ENCODE peak calls at places on chromosome 19, in nine cellular contexts. Y is uterus; M is GM13977; L is H9; H is CD8-positive, alpha-beta T cell; A is fibroblast of lung; T is MCF 10A; U is GM12865; N is suprapubic skin. S is an unnamed sample.

GRCh38 chr19:16366433-16367268 is 42.0 kb downstream of the KLF2 start:
- DNase-seq in A (no peak), M (peak; percentile 78), L (no peak), Y (no peak), H (peak; percentile 66), N (no peak), U (peak; percentile 92), T (no peak), S (no peak)

GRCh38 chr19:2337329-2337707 is 8.8 kb downstream of the SPPL2B start:
- DNase-seq in N (no peak), L (peak; percentile 79), M (no peak), Y (peak; percentile 41), A (peak; percentile 59), T (no peak), U (no peak), H (no peak), S (no peak)

GRCh38 chr19:13149628-13150186 is 468 bp downstream of the STX10 start:
- DNase-seq in H (peak; percentile 36), M (no peak), N (peak; percentile 78), A (peak; percentile 58), Y (peak; percentile 43), T (peak; percentile 48), U (peak; percentile 55), L (peak; percentile 61), S (no peak)

GRCh38 chr19:14632286-14632685 is 42.4 kb downstream of the ADGRE3 start:
- DNase-seq in M (peak; percentile 42), L (peak; percentile 68), U (peak; percentile 58), Y (no peak), N (no peak), T (peak; percentile 56), A (no peak), H (no peak), S (peak; percentile 8)

GRCh38 chr19:44356383-44357111 is at the start of gene ZNF112:
- DNase-seq in A (peak; percentile 93), N (peak; percentile 88), U (peak; percentile 33), Y (peak; percentile 89), M (no peak), L (peak; percentile 96), T (peak; percentile 97), H (peak; percentile 17), S (peak; percentile 94)

GRCh38 chr19:48634036-48634342 is 3.2 kb downstream of the DBP start:
- DNase-seq in A (no peak), L (no peak), M (no peak), N (no peak), Y (no peak), T (no peak), H (no peak), U (no peak), S (no peak)

GRCh38 chr19:54312436-54313362 is at the start of gene LILRA5:
- DNase-seq in M (no peak), T (no peak), A (no peak), U (no peak), L (no peak), N (no peak), H (no peak), Y (no peak), S (no peak)

GRCh38 chr19:38224014-38224862 is at the start of gene DPF1:
- DNase-seq in Y (no peak), M (peak; percentile 98), A (peak; percentile 69), T (peak; percentile 74), H (peak; percentile 41), N (no peak), U (peak; percentile 86), L (peak; percentile 90), S (peak; percentile 93)

GRCh38 chr19:4852484-4852883 is 15.0 kb downstream of the PLIN3 start:
- DNase-seq in A (no peak), U (no peak), Y (no peak), H (no peak), N (no peak), T (no peak), M (no peak), L (no peak), S (no peak)

GRCh38 chr19:4847190-4847973 is 15.9 kb upstream of the TICAM1 start:
- DNase-seq in L (no peak), Y (no peak), M (no peak), H (no peak), T (no peak), A (no peak), N (no peak), U (no peak), S (no peak)

GRCh38 chr19:4844348-4845179 is 13.1 kb upstream of the TICAM1 start:
- DNase-seq in L (no peak), H (no peak), U (no peak), N (peak; percentile 74), M (no peak), Y (peak; percentile 32), A (no peak), T (no peak), S (no peak)

GRCh38 chr19:4851551-4852290 is 15.7 kb downstream of the PLIN3 start:
- DNase-seq in L (peak; percentile 89), Y (peak; percentile 72), H (peak; percentile 71), U (peak; percentile 85), N (peak; percentile 87), A (no peak), M (peak; percentile 82), T (peak; percentile 56), S (peak; percentile 61)

GRCh38 chr19:4849019-4849418 is 17.5 kb upstream of the TICAM1 start:
- DNase-seq in M (no peak), Y (no peak), H (no peak), N (no peak), L (no peak), T (no peak), U (no peak), A (no peak), S (no peak)
- TF ChIP-seq CTCF in M (no peak), Y (no peak), H (no peak), N (no peak), L (no peak), T (no peak), U (no peak), A (no peak), S (no peak)

GRCh38 chr19:10707440-10707839 is 6.2 kb downstream of the QTRT1 start:
- DNase-seq in N (no peak), H (no peak), L (no peak), M (no peak), U (no peak), A (no peak), Y (no peak), T (no peak), S (no peak)

GRCh38 chr19:10706990-10707389 is 5.8 kb downstream of the QTRT1 start:
- DNase-seq in H (no peak), U (no peak), Y (no peak), T (no peak), N (no peak), A (no peak), M (no peak), L (no peak), S (no peak)

GRCh38 chr19:10699650-10700335 is 1.4 kb upstream of the QTRT1 start:
- DNase-seq in N (no peak), H (peak; percentile 69), A (peak; percentile 36), U (peak; percentile 79), L (peak; percentile 65), M (peak; percentile 81), T (peak; percentile 73), Y (no peak), S (peak; percentile 47)

DNA sequence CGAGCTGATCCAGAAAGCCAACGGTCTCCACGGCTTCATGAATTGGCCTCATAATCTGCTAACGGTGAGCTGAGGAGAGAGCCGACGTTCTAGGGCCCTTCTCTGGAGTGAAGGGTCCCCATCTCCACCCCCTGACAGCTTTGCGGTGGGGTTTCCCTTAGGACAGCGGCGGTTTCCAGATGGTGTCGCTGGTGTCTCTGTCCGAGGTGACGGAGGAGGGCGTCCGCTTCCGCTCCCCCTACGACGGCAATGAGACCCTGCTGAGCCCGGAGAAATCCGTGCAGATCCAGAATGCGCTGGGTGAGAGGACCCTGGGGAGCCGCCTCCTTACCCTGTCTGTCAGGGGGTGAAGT is 692 bp downstream of the QTRT1 start:
- DNase-seq in A (no peak), N (no peak), H (no peak), L (peak; percentile 65), M (peak; percentile 70), U (peak; percentile 57), T (no peak), Y (no peak), S (no peak)
- TF ChIP-seq CTCF in A (no peak), N (no peak), H (no peak), L (no peak), M (peak; percentile 32), U (peak; percentile 13), T (no peak), Y (no peak), S (no peak)

GRCh38 chr19:50333737-50334617 is 4.8 kb upstream of the KCNC3 start:
- DNase-seq in T (no peak), N (no peak), M (peak; percentile 89), A (no peak), Y (peak; percentile 27), L (peak; percentile 67), U (peak; percentile 87), H (no peak), S (peak; percentile 90)

GRCh38 chr19:50334741-50335421 is 5.7 kb upstream of the KCNC3 start:
- DNase-seq in M (no peak), U (no peak), A (no peak), T (no peak), H (no peak), N (no peak), L (no peak), Y (no peak), S (no peak)

GRCh38 chr19:50332014-50332263 is 2.8 kb upstream of the KCNC3 start:
- DNase-seq in N (no peak), T (no peak), H (no peak), A (no peak), Y (no peak), U (peak; percentile 19), L (no peak), M (no peak), S (no peak)

GRCh38 chr19:50332264-50333038 is 3.3 kb upstream of the KCNC3 start:
- DNase-seq in Y (no peak), U (peak; percentile 48), T (no peak), N (no peak), M (peak; percentile 19), A (no peak), L (peak; percentile 73), H (no peak), S (peak; percentile 33)

DNA sequence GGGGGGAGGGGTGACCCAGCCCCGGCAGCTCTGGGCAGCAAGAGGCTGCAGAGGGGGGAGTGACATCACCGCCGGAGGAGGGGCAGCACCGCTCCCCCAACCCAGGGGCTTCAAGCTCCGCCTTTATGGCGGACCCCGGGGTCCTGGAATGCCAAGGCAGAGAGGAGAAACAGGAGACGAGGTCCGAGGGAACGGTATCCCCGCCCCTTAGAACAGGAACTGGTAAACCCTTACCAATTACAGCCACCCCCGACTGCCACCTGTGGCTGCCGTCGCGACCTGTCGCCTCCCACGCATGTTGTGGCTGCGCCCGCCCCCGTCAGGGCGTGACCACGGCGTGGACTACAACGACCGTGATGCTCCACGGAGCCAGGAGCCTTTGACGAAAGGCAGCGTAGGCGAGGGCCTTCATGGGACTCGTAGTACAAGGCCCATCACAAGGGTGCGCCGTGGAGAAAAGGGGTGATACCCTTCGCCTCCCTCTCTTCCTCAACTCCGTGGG is 4.1 kb upstream of the KCNC3 start:
- DNase-seq in U (peak; percentile 98), A (peak; percentile 70), N (peak; percentile 91), H (peak; percentile 91), L (peak; percentile 96), T (no peak), M (peak; percentile 91), Y (peak; percentile 55), S (peak; percentile 94)
- TF ChIP-seq CTCF in U (no peak), A (no peak), N (no peak), H (no peak), L (no peak), T (no peak), M (peak; percentile 13), Y (no peak), S (no peak)

DNA sequence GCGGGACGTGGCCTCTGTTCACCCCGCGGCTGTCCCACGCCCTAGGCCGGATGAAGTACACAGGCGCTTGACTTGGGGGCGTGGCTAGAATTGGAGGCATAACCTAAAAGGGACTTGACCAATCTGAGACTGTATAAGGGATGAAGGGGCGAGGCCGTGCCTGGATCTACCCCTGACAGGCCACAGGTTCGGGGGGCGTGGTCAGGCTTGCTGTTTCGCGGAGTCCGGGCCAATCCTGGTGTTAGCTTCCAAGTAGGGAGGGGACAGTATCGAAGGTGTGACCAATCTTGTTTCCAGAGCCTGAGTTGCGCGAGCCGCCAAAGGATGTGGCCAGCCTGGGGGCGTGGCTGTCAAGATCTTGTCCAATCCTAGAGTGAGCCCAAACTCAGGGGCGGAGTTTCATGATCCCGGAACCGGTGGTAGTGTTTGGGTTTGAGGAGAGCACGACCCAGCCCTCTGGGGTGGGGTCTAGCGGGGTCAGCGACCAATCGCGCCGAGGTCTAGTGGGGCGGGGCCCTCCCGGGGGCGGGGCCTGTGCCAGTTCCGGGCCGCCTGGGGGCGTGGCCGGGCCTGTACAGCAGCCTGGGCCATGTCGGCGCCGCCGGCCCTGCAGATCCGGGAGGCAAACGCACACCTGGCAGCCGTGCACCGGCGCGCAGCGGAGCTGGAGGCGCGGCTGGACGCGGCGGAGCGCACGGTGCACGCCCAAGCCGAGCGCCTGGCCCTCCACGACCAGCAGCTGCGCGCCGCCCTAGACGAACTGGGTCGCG is at the start of gene VMAC:
- DNase-seq in H (peak; percentile 100), N (peak; percentile 100), U (peak; percentile 100), M (peak; percentile 99), A (peak; percentile 100), T (peak; percentile 100), Y (peak; percentile 100), L (peak; percentile 100), S (peak; percentile 98)
- TF ChIP-seq CTCF in H (no peak), N (no peak), U (no peak), M (no peak), A (no peak), T (no peak), Y (no peak), L (no peak), S (no peak)

S was measured in Calu3.